ENCODE peak calls at places on chromosomes 11 and 22, in nine cellular contexts. One of them, this sample, is unnamed.

GRCh38 chr11:37525336-37525735 is 927.3 kb upstream of the RAG2 start:
- DNase-seq in fibroblast of lung: peak; percentile 44
- DNase-seq in GM12864: no peak
- DNase-seq in IMR-90: peak; percentile 38
- DNase-seq in kidney epithelial cell: no peak
- DNase-seq in lower lobe of right lung: no peak
- DNase-seq in cardiac muscle cell: no peak
- DNase-seq in H1: no peak
- DNase-seq in fibroblast of pulmonary artery: peak; percentile 35
- DNase-seq in this sample: peak; percentile 44

GRCh38 chr11:119091966-119092879 is 7.5 kb downstream of the HMBS start:
- DNase-seq in fibroblast of lung: no peak
- DNase-seq in GM12864: no peak
- DNase-seq in IMR-90: no peak
- DNase-seq in kidney epithelial cell: no peak
- DNase-seq in lower lobe of right lung: no peak
- DNase-seq in cardiac muscle cell: no peak
- DNase-seq in H1: no peak
- DNase-seq in fibroblast of pulmonary artery: no peak
- DNase-seq in this sample: no peak

GRCh38 chr11:91730071-91730470 is 494.5 kb upstream of the FAT3 start:
- DNase-seq in fibroblast of lung: no peak
- DNase-seq in GM12864: no peak
- DNase-seq in IMR-90: no peak
- DNase-seq in kidney epithelial cell: no peak
- DNase-seq in lower lobe of right lung: no peak
- DNase-seq in cardiac muscle cell: no peak
- DNase-seq in H1: no peak
- DNase-seq in fibroblast of pulmonary artery: peak; percentile 0
- DNase-seq in this sample: no peak

GRCh38 chr22:31275576-31275975 is 16.7 kb downstream of the PIK3IP1 start:
- DNase-seq in fibroblast of lung: no peak
- DNase-seq in GM12864: no peak
- DNase-seq in IMR-90: no peak
- DNase-seq in kidney epithelial cell: no peak
- DNase-seq in lower lobe of right lung: no peak
- DNase-seq in cardiac muscle cell: no peak
- DNase-seq in H1: no peak
- DNase-seq in fibroblast of pulmonary artery: no peak
- DNase-seq in this sample: no peak

GRCh38 chr22:45696227-45696626 is 24.6 kb downstream of the ATXN10 start:
- DNase-seq in fibroblast of lung: no peak
- DNase-seq in GM12864: peak; percentile 16
- DNase-seq in IMR-90: no peak
- DNase-seq in kidney epithelial cell: no peak
- DNase-seq in lower lobe of right lung: no peak
- DNase-seq in cardiac muscle cell: no peak
- DNase-seq in H1: no peak
- DNase-seq in fibroblast of pulmonary artery: no peak
- DNase-seq in this sample: no peak

GRCh38 chr22:45585437-45585755 is 82.7 kb downstream of the FBLN1 start:
- DNase-seq in fibroblast of lung: peak; percentile 66
- DNase-seq in GM12864: no peak
- DNase-seq in IMR-90: peak; percentile 65
- DNase-seq in kidney epithelial cell: no peak
- DNase-seq in lower lobe of right lung: peak; percentile 48
- DNase-seq in cardiac muscle cell: no peak
- DNase-seq in H1: no peak
- DNase-seq in fibroblast of pulmonary artery: no peak
- DNase-seq in this sample: no peak

GRCh38 chr11:74820763-74821162 is 72.1 kb downstream of the RNF169 start:
- DNase-seq in fibroblast of lung: peak; percentile 93
- DNase-seq in GM12864: no peak
- DNase-seq in IMR-90: peak; percentile 99
- DNase-seq in kidney epithelial cell: peak; percentile 35
- DNase-seq in lower lobe of right lung: no peak
- DNase-seq in cardiac muscle cell: no peak
- DNase-seq in H1: no peak
- DNase-seq in fibroblast of pulmonary artery: peak; percentile 96
- DNase-seq in this sample: peak; percentile 74

GRCh38 chr22:30701872-30702271 is 7.2 kb downstream of the OSBP2 start:
- DNase-seq in fibroblast of lung: no peak
- DNase-seq in GM12864: no peak
- DNase-seq in IMR-90: peak; percentile 61
- DNase-seq in kidney epithelial cell: no peak
- DNase-seq in lower lobe of right lung: no peak
- DNase-seq in cardiac muscle cell: no peak
- DNase-seq in H1: no peak
- DNase-seq in fibroblast of pulmonary artery: peak; percentile 39
- DNase-seq in this sample: peak; percentile 24

GRCh38 chr22:39999144-39999757 is 4.5 kb downstream of the FAM83F start:
- DNase-seq in fibroblast of lung: peak; percentile 66
- DNase-seq in GM12864: no peak
- DNase-seq in IMR-90: peak; percentile 84
- DNase-seq in kidney epithelial cell: no peak
- DNase-seq in lower lobe of right lung: no peak
- DNase-seq in cardiac muscle cell: no peak
- DNase-seq in H1: no peak
- DNase-seq in fibroblast of pulmonary artery: peak; percentile 57
- DNase-seq in this sample: no peak

GRCh38 chr22:39808087-39808486 is 85.5 kb downstream of the ENTHD1 start:
- DNase-seq in fibroblast of lung: peak; percentile 11
- DNase-seq in GM12864: no peak
- DNase-seq in IMR-90: peak; percentile 6
- DNase-seq in kidney epithelial cell: no peak
- DNase-seq in lower lobe of right lung: no peak
- DNase-seq in cardiac muscle cell: no peak
- DNase-seq in H1: peak; percentile 73
- DNase-seq in fibroblast of pulmonary artery: peak; percentile 16
- DNase-seq in this sample: peak; percentile 2

GRCh38 chr11:95512177-95512576 is 277.4 kb downstream of the FAM76B start:
- DNase-seq in fibroblast of lung: peak; percentile 91
- DNase-seq in GM12864: no peak
- DNase-seq in IMR-90: peak; percentile 69
- DNase-seq in kidney epithelial cell: no peak
- DNase-seq in lower lobe of right lung: no peak
- DNase-seq in cardiac muscle cell: no peak
- DNase-seq in H1: no peak
- DNase-seq in fibroblast of pulmonary artery: peak; percentile 53
- DNase-seq in this sample: peak; percentile 82

GRCh38 chr11:123457187-123457770 is 27.2 kb downstream of the GRAMD1B start:
- DNase-seq in fibroblast of lung: no peak
- DNase-seq in GM12864: no peak
- DNase-seq in IMR-90: no peak
- DNase-seq in kidney epithelial cell: no peak
- DNase-seq in lower lobe of right lung: peak; percentile 63
- DNase-seq in cardiac muscle cell: no peak
- DNase-seq in H1: no peak
- DNase-seq in fibroblast of pulmonary artery: peak; percentile 83
- DNase-seq in this sample: no peak

DNA sequence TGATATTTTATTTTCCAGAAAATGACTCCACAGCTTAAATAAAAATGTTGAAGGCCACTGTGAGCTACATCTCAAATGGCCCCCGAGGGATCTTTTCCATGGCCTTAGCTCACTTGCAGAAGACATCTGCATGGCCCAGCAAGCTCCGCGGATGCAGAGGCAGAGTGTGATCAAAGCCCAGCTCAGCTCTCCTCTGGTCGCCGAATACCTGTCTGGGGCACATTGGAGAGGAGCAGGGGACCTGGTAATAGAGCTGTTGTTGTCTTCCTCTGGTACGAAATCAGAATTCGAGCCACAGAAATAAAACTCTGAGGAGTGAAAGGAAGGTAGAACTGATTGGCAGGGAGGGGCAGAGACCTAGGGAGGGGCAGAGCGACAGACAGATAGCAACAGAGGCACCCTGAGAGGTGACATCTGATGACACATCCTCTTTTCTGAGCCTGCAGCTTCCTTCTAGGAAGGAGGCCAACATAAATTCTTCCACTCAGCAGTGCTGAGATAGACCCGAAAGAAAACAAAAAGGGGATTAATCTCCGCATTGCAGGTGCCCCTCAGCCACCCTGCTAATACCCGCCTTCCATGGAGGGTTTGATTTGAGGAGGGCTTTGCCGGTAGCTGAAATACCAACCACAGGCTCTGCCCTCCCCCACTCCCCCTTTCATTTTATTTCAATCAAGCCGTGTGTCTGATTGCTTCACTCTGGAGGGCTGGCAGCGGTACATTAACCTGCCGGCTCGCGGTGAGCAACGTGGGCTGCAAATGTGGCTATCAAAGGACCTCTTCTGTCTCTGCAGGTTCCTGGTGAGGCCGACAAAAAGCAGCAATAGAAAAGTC is 759.4 kb downstream of the OPCML start:
- DNase-seq in fibroblast of lung: no peak
- DNase-seq in GM12864: no peak
- DNase-seq in IMR-90: no peak
- DNase-seq in kidney epithelial cell: no peak
- DNase-seq in lower lobe of right lung: no peak
- DNase-seq in cardiac muscle cell: no peak
- DNase-seq in H1: no peak
- DNase-seq in fibroblast of pulmonary artery: no peak
- DNase-seq in this sample: no peak
- H3K4me3 ChIP-seq in fibroblast of lung: no peak overlapping the region
- H3K4me3 ChIP-seq in GM12864: no peak overlapping the region
- H3K4me3 ChIP-seq in IMR-90: no peak overlapping the region
- H3K4me3 ChIP-seq in kidney epithelial cell: no peak overlapping the region
- H3K4me3 ChIP-seq in lower lobe of right lung: no peak overlapping the region
- H3K4me3 ChIP-seq in cardiac muscle cell: no peak overlapping the region
- H3K4me3 ChIP-seq in H1: no peak overlapping the region
- H3K4me3 ChIP-seq in fibroblast of pulmonary artery: no peak overlapping the region
- H3K4me3 ChIP-seq in this sample: no peak overlapping the region

DNA sequence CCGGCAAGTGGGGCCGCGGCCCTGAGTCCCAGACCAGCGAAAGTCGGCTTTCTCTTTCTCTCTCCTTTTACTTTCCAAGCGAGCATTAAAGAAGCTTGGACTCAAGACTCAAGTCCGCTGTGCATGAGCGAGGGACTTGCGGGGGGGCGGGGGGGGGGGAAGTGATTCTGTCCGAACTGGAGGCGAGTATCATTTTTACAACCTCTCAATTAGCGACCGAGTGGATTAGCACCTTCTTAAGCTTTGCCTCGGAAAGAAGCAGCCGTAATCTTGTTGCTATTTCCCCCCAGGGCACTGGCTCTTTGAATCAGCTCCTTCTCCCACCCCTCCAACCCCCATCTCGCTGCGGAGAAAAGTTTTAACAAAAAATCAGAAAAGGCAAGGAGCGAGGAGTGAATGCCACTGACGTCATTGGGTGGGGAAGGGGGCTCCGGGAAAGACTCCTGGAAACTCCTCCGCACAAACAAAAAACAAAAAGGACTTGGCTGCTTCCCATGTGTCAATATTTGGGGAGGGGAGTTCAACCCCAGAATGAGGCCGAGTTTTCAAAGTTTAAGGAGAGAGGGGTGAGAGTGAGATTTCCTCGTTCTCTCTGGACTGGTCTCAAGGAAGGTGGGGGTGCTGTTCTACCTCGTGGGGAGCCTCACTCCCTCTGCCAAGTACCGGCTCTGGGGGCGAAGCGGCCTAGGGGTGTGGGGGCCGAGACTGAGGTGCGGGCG is 2.3 kb upstream of the PAX6 start:
- DNase-seq in fibroblast of lung: no peak
- DNase-seq in GM12864: no peak
- DNase-seq in IMR-90: no peak
- DNase-seq in kidney epithelial cell: no peak
- DNase-seq in lower lobe of right lung: no peak
- DNase-seq in cardiac muscle cell: no peak
- DNase-seq in H1: peak; percentile 52
- DNase-seq in fibroblast of pulmonary artery: no peak
- DNase-seq in this sample: peak; percentile 41
- H3K4me3 ChIP-seq in fibroblast of lung: peak overlapping the region; percentile 38
- H3K4me3 ChIP-seq in GM12864: peak overlapping the region; percentile 36
- H3K4me3 ChIP-seq in IMR-90: peak overlapping the region; percentile 7
- H3K4me3 ChIP-seq in kidney epithelial cell: no peak overlapping the region
- H3K4me3 ChIP-seq in lower lobe of right lung: peak overlapping the region; percentile 58
- H3K4me3 ChIP-seq in cardiac muscle cell: peak overlapping the region; percentile 5
- H3K4me3 ChIP-seq in H1: peak overlapping the region; percentile 20
- H3K4me3 ChIP-seq in fibroblast of pulmonary artery: peak overlapping the region; percentile 27
- H3K4me3 ChIP-seq in this sample: peak overlapping the region; percentile 50

DNA sequence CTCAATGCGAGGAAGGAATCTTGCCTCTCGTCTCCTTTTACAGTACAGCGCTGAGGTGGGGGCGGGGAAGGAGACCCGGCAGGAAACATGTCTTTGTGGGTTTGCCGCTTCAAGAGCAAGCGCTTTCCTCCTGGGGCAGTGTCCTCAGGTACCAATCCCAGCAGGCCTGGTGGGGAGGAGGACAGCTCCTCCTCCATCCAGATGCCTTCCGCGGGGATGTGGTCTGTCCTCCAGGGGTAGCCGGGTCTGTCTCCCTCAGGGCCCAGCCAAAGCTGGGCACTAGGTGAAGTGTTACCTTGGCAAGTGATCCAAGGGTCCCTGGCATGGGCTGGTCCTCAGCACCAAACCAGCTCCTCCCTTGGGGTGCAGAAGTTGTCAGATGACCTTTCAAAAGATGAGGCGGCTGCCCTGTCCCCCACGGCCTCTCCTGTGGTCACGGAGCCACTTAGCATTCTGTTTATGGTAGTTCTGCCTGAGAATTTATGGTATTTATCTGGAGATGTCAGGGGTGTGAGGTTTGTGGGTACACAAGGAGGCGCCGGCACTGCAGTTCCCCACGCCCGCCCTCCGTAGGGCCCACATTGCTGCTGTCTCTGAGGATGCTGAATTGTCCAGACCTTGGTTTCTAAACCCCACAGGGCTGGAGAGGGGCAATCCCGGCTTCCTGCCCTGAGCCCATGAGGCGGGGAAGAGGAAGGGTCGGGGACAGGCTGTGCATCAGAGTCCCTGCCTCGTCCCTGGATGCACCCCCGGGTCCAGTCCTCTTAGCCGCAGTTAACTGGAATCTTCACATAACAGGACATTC is 93.5 kb upstream of the ANO1 start:
- DNase-seq in fibroblast of lung: no peak
- DNase-seq in GM12864: no peak
- DNase-seq in IMR-90: no peak
- DNase-seq in kidney epithelial cell: no peak
- DNase-seq in lower lobe of right lung: no peak
- DNase-seq in cardiac muscle cell: peak; percentile 23
- DNase-seq in H1: peak; percentile 63
- DNase-seq in fibroblast of pulmonary artery: no peak
- DNase-seq in this sample: no peak
- H3K4me3 ChIP-seq in fibroblast of lung: no peak overlapping the region
- H3K4me3 ChIP-seq in GM12864: no peak overlapping the region
- H3K4me3 ChIP-seq in IMR-90: no peak overlapping the region
- H3K4me3 ChIP-seq in kidney epithelial cell: no peak overlapping the region
- H3K4me3 ChIP-seq in lower lobe of right lung: no peak overlapping the region
- H3K4me3 ChIP-seq in cardiac muscle cell: no peak overlapping the region
- H3K4me3 ChIP-seq in H1: peak overlapping the region; percentile 38
- H3K4me3 ChIP-seq in fibroblast of pulmonary artery: no peak overlapping the region
- H3K4me3 ChIP-seq in this sample: no peak overlapping the region

DNA sequence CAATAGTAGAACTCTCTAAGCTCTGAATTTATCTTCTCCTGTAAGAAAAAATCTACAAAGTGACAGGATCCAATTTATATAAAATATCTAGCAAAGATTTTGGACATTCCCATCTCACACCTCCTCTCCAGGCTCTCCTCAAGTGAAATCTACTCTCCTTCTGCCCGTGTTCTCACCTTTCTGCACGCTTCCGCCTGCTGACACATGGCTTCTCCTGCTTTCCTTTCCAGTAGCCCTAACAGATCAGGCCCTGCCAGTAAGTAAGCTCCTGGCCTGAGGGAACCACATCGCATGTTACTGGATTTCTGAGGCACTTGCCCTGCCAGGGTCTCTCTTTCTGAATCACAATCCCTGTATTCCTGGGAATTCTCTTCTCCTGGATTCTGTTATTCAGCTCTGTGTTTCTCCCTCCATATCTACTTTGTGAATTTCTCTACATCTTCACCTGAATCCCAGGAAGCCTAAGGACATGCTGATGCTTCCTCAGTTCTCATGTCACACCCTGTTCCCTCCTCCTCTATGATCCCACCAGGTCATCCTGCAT is 53.3 kb upstream of the TOP3B start:
- DNase-seq in fibroblast of lung: no peak
- DNase-seq in GM12864: no peak
- DNase-seq in IMR-90: no peak
- DNase-seq in kidney epithelial cell: no peak
- DNase-seq in lower lobe of right lung: no peak
- DNase-seq in cardiac muscle cell: no peak
- DNase-seq in H1: no peak
- DNase-seq in fibroblast of pulmonary artery: no peak
- DNase-seq in this sample: no peak
- H3K4me3 ChIP-seq in fibroblast of lung: no peak overlapping the region
- H3K4me3 ChIP-seq in GM12864: no peak overlapping the region
- H3K4me3 ChIP-seq in IMR-90: no peak overlapping the region
- H3K4me3 ChIP-seq in kidney epithelial cell: no peak overlapping the region
- H3K4me3 ChIP-seq in lower lobe of right lung: no peak overlapping the region
- H3K4me3 ChIP-seq in cardiac muscle cell: no peak overlapping the region
- H3K4me3 ChIP-seq in H1: no peak overlapping the region
- H3K4me3 ChIP-seq in fibroblast of pulmonary artery: no peak overlapping the region
- H3K4me3 ChIP-seq in this sample: no peak overlapping the region